ENCODE peak calls at places on chromosome 7, in nine cellular contexts. M is CD8-positive, alpha-beta T cell; J is tibial artery; A is adrenal gland; D is GM23248; W is K562; S is kidney; T is CD4-positive, alpha-beta memory T cell; B is sigmoid colon. R is an unnamed sample.
A peak's percentile ranks its signal among the peaks of the same experiment; 100 is the strongest.

GRCh38 chr7:157444011-157444842 is 107.4 kb downstream of the DNAJB6 start:
- DNase-seq in M (no peak), J (no peak), A (no peak), D (no peak), W (no peak), S (peak; percentile 40), T (no peak), B (peak; percentile 54), R (no peak)

GRCh38 chr7:127782075-127782474 is 130.1 kb downstream of the SND1 start:
- DNase-seq in M (no peak), J (no peak), A (no peak), D (no peak), W (no peak), S (no peak), T (no peak), B (no peak), R (no peak)

GRCh38 chr7:116863168-116863670 is 832 bp downstream of the CAPZA2 start:
- DNase-seq in M (no peak), J (no peak), A (peak; percentile 28), D (no peak), W (peak; percentile 32), S (no peak), T (peak; percentile 16), B (no peak), R (no peak)

GRCh38 chr7:135979674-135980660 is 2.8 kb upstream of the MTPN start:
- DNase-seq in M (no peak), J (no peak), A (no peak), D (peak; percentile 75), W (no peak), S (no peak), T (no peak), B (no peak), R (peak; percentile 11)

GRCh38 chr7:141362580-141363435 is 188.4 kb upstream of the AGK start:
- DNase-seq in M (no peak), J (no peak), A (no peak), D (peak; percentile 74), W (no peak), S (no peak), T (no peak), B (no peak), R (no peak)

GRCh38 chr7:731440-732085 is 4.5 kb upstream of the PRKAR1B start:
- DNase-seq in M (no peak), J (no peak), A (peak; percentile 11), D (no peak), W (no peak), S (peak; percentile 52), T (no peak), B (peak; percentile 57), R (no peak)

GRCh38 chr7:110386914-110387313 is 704.0 kb upstream of the LRRN3 start:
- DNase-seq in M (no peak), J (no peak), A (no peak), D (peak; percentile 27), W (no peak), S (no peak), T (no peak), B (no peak), R (no peak)

GRCh38 chr7:138542183-138542582 is 82.1 kb downstream of the TRIM24 start:
- DNase-seq in M (no peak), J (no peak), A (no peak), D (no peak), W (no peak), S (no peak), T (no peak), B (no peak), R (no peak)

GRCh38 chr7:1922071-1922869 is 252.2 kb downstream of the ELFN1 start:
- DNase-seq in M (no peak), J (no peak), A (no peak), D (peak; percentile 86), W (no peak), S (peak; percentile 73), T (peak; percentile 48), B (no peak), R (no peak)

DNA sequence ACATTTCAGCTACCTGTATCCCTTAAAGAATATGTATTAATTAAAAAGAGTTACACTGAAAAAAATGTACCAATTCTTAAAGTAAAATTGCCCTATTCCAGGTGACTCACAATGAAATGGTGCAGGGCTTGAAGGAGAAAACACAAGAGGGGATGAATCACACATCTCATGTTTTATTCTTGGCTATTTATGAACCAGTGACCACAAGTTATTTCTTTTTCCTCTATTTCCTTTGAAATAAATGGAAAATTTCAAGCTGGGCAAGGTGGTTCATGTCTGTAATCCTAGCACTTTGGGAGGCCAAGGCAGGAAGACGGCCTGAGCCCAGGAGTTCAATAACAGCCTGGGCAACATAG is 106.8 kb downstream of the UBE2H start:
- DNase-seq in M (no peak), J (no peak), A (no peak), D (peak; percentile 91), W (no peak), S (no peak), T (no peak), B (no peak), R (no peak)
- H3K4me1 ChIP-seq in M (peaks cover 34% of the 10 kb centered on the region), J (peaks cover 15% of the 10 kb centered on the region), A (peaks cover 35% of the 10 kb centered on the region), D (peaks cover 36% of the 10 kb centered on the region), W (peaks cover 5% of the 10 kb centered on the region), S (peaks cover 5% of the 10 kb centered on the region), T (peaks cover 47% of the 10 kb centered on the region), B (peaks cover 38% of the 10 kb centered on the region), R (peaks cover 32% of the 10 kb centered on the region)

GRCh38 chr7:47478017-47478344 is 103.9 kb downstream of the TNS3 start:
- DNase-seq in M (no peak), J (no peak), A (no peak), D (peak; percentile 64), W (no peak), S (no peak), T (no peak), B (no peak), R (no peak)

GRCh38 chr7:47477191-47478016 is 104.5 kb downstream of the TNS3 start:
- DNase-seq in M (no peak), J (no peak), A (no peak), D (no peak), W (no peak), S (no peak), T (no peak), B (no peak), R (no peak)

GRCh38 chr7:47474937-47475879 is 106.7 kb downstream of the TNS3 start:
- DNase-seq in M (no peak), J (peak; percentile 92), A (peak; percentile 92), D (peak; percentile 98), W (peak; percentile 44), S (peak; percentile 97), T (no peak), B (peak; percentile 91), R (no peak)

GRCh38 chr7:47474211-47474936 is 107.5 kb downstream of the TNS3 start:
- DNase-seq in M (no peak), J (no peak), A (no peak), D (no peak), W (no peak), S (no peak), T (no peak), B (no peak), R (no peak)

GRCh38 chr7:47475880-47476227 is 106.1 kb downstream of the TNS3 start:
- DNase-seq in M (no peak), J (no peak), A (no peak), D (no peak), W (no peak), S (no peak), T (no peak), B (no peak), R (no peak)
- H3K4me1 ChIP-seq in M (no peaks in the 10 kb centered on the region), J (peaks cover 46% of the 10 kb centered on the region), A (peaks cover 48% of the 10 kb centered on the region), D (peaks cover 24% of the 10 kb centered on the region), W (peaks cover 14% of the 10 kb centered on the region), S (peaks cover 73% of the 10 kb centered on the region), T (no peaks in the 10 kb centered on the region), B (peaks cover 41% of the 10 kb centered on the region), R (no peaks in the 10 kb centered on the region)

DNA sequence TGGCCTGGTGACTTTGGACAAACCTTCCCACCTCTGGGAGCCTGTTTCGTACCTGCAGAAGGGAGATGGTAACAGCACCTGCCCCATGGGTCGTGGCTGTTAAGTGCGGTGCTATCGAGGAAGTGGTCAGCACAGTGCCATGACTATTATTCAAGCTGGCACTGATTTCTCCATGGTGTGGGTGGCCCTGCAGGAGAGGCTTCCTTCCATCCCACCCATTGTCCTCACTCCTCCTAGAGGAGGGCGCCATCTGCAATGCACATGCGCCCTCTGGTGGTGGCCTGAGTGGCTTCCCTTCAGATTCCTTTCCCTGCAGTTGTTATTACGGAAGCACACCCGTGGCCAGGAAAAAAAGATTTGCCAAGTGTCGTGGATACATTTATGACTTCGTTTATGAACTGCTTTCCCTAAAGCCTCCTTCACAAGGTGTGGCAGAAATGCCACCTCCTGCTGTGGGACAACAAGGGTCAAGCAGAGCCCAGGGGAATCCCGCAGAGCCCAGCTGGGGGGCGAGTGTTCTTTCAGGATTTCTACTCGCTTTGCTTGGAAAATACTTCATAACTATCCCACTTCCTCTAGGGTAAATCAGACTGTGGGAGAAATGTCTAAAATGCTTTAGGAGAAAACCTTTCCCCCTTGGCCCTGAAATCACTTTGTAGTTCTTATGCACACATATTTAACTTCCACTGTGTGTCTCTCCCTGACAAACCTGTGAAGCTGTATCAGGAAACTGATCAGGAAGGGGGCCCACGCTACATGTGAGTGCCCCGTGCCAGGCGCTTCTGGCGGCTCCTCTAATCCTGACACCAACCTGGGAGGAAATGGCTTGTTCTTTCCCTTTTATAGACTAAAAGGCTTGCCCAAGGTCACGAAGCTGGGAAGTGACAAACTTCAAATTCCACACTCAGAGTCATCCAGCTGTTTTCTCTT is 98.0 kb upstream of the ANLN start:
- DNase-seq in M (peak; percentile 63), J (peak; percentile 89), A (peak; percentile 86), D (peak; percentile 88), W (peak; percentile 89), S (peak; percentile 90), T (peak; percentile 70), B (peak; percentile 92), R (peak; percentile 69)
- H3K4me1 ChIP-seq in M (peaks cover 25% of the 10 kb centered on the region), J (peaks cover 11% of the 10 kb centered on the region), A (peaks cover 11% of the 10 kb centered on the region), D (peaks cover 7% of the 10 kb centered on the region), W (no peaks in the 10 kb centered on the region), S (peaks cover 10% of the 10 kb centered on the region), T (peaks cover 50% of the 10 kb centered on the region), B (peaks cover 29% of the 10 kb centered on the region), R (peaks cover 30% of the 10 kb centered on the region)

GRCh38 chr7:74225400-74225799 is 15.6 kb downstream of the LAT2 start:
- DNase-seq in M (no peak), J (no peak), A (no peak), D (no peak), W (no peak), S (no peak), T (no peak), B (no peak), R (no peak)

GRCh38 chr7:74224511-74224832 is 14.7 kb downstream of the LAT2 start:
- DNase-seq in M (no peak), J (no peak), A (no peak), D (no peak), W (no peak), S (no peak), T (no peak), B (no peak), R (no peak)

GRCh38 chr7:74223711-74224510 is 14.1 kb downstream of the LAT2 start:
- DNase-seq in M (no peak), J (no peak), A (no peak), D (no peak), W (no peak), S (no peak), T (no peak), B (no peak), R (no peak)

GRCh38 chr7:74228951-74229900 is 19.4 kb downstream of the LAT2 start:
- DNase-seq in M (no peak), J (no peak), A (no peak), D (no peak), W (no peak), S (no peak), T (no peak), B (no peak), R (no peak)

DNA sequence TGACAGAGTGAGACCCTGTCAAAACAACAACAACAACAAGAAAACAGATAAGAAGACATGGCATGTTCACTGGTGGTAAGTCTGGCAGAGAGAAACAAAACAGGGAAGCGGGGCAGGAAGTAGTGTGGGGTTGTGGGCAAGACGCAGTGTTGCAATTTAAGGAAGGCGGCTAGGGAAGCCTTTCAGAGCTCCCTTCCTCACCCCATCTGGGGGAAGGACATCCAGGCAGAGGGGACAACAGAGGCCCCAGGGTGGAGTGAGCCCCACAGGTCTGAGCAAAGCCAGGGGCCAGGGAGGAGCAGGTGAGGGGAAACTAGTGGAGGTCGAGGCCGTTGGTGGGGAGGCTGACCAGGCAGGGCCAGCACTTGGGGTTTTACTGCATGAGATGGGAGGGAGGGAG is 16.8 kb downstream of the LAT2 start:
- DNase-seq in M (no peak), J (peak; percentile 31), A (no peak), D (no peak), W (no peak), S (no peak), T (no peak), B (no peak), R (no peak)
- H3K4me1 ChIP-seq in M (no peaks in the 10 kb centered on the region), J (no peaks in the 10 kb centered on the region), A (no peaks in the 10 kb centered on the region), D (no peaks in the 10 kb centered on the region), W (peaks cover 13% of the 10 kb centered on the region), S (no peaks in the 10 kb centered on the region), T (no peaks in the 10 kb centered on the region), B (no peaks in the 10 kb centered on the region), R (no peaks in the 10 kb centered on the region)

R was measured in CD4-positive, CD25-positive, alpha-beta regulatory T cell.